ENCODE peak calls at places on chromosomes 1 and 21, in ten cellular contexts. One of them, this sample, is unnamed.

GRCh38 chr21:15506086-15506485 is 223.7 kb upstream of the USP25 start:
- DNase-seq in body of pancreas: no peak
- DNase-seq in GM04504: no peak
- DNase-seq in activated CD4-positive, alpha-beta T cell treated with anti-CD3 and anti-CD28 coated beads, Interleukin-2, amount 50 U/mL, for 48 hours: no peak
- DNase-seq in LoVo: no peak
- DNase-seq in mesenteric fat pad: no peak
- DNase-seq in stimulated activated CD8-positive, alpha-beta memory T cell treated with anti-CD3 and anti-CD28 coated beads, Interleukin-12 subunit alpha, Interleukin-12 subunit beta, amount 100 ng/mL, for 4 hours: no peak
- DNase-seq in NCI-H1436: no peak
- DNase-seq in activated gamma-delta T cell: no peak
- DNase-seq in NAMALWA: no peak
- DNase-seq in this sample: no peak

GRCh38 chr1:200118779-200119505 is 91.4 kb downstream of the NR5A2 start:
- DNase-seq in NCI-H1436: peak
- DNase-seq in mesenteric fat pad: no peak
- DNase-seq in activated gamma-delta T cell: no peak
- DNase-seq in GM04504: no peak
- DNase-seq in body of pancreas: no peak
- DNase-seq in stimulated activated CD8-positive, alpha-beta memory T cell treated with anti-CD3 and anti-CD28 coated beads, Interleukin-12 subunit alpha, Interleukin-12 subunit beta, amount 100 ng/mL, for 4 hours: no peak
- DNase-seq in activated CD4-positive, alpha-beta T cell treated with anti-CD3 and anti-CD28 coated beads, Interleukin-2, amount 50 U/mL, for 48 hours: no peak
- DNase-seq in LoVo: no peak
- DNase-seq in NAMALWA: no peak
- DNase-seq in this sample: no peak

GRCh38 chr1:109399326-109399957 is 1.7 kb upstream of the SORT1 start:
- DNase-seq in NAMALWA: peak
- DNase-seq in LoVo: peak
- DNase-seq in body of pancreas: no peak
- DNase-seq in NCI-H1436: peak
- DNase-seq in activated gamma-delta T cell: no peak
- DNase-seq in GM04504: peak
- DNase-seq in activated CD4-positive, alpha-beta T cell treated with anti-CD3 and anti-CD28 coated beads, Interleukin-2, amount 50 U/mL, for 48 hours: no peak
- DNase-seq in stimulated activated CD8-positive, alpha-beta memory T cell treated with anti-CD3 and anti-CD28 coated beads, Interleukin-12 subunit alpha, Interleukin-12 subunit beta, amount 100 ng/mL, for 4 hours: no peak
- DNase-seq in mesenteric fat pad: no peak
- DNase-seq in this sample: peak

GRCh38 chr1:244056602-244057001 is 5.5 kb downstream of the ZBTB18 start:
- DNase-seq in body of pancreas: no peak
- DNase-seq in activated gamma-delta T cell: no peak
- DNase-seq in stimulated activated CD8-positive, alpha-beta memory T cell treated with anti-CD3 and anti-CD28 coated beads, Interleukin-12 subunit alpha, Interleukin-12 subunit beta, amount 100 ng/mL, for 4 hours: no peak
- DNase-seq in LoVo: no peak
- DNase-seq in NCI-H1436: no peak
- DNase-seq in NAMALWA: no peak
- DNase-seq in GM04504: no peak
- DNase-seq in mesenteric fat pad: no peak
- DNase-seq in activated CD4-positive, alpha-beta T cell treated with anti-CD3 and anti-CD28 coated beads, Interleukin-2, amount 50 U/mL, for 48 hours: no peak
- DNase-seq in this sample: no peak

GRCh38 chr1:54365847-54366246 is 40.3 kb downstream of the SSBP3 start:
- DNase-seq in NCI-H1436: no peak
- DNase-seq in activated CD4-positive, alpha-beta T cell treated with anti-CD3 and anti-CD28 coated beads, Interleukin-2, amount 50 U/mL, for 48 hours: no peak
- DNase-seq in body of pancreas: no peak
- DNase-seq in mesenteric fat pad: no peak
- DNase-seq in stimulated activated CD8-positive, alpha-beta memory T cell treated with anti-CD3 and anti-CD28 coated beads, Interleukin-12 subunit alpha, Interleukin-12 subunit beta, amount 100 ng/mL, for 4 hours: no peak
- DNase-seq in activated gamma-delta T cell: no peak
- DNase-seq in NAMALWA: no peak
- DNase-seq in LoVo: no peak
- DNase-seq in GM04504: no peak
- DNase-seq in this sample: no peak

GRCh38 chr1:10738125-10738746 is 58.2 kb downstream of the CASZ1 start:
- DNase-seq in mesenteric fat pad: no peak
- DNase-seq in activated CD4-positive, alpha-beta T cell treated with anti-CD3 and anti-CD28 coated beads, Interleukin-2, amount 50 U/mL, for 48 hours: no peak
- DNase-seq in stimulated activated CD8-positive, alpha-beta memory T cell treated with anti-CD3 and anti-CD28 coated beads, Interleukin-12 subunit alpha, Interleukin-12 subunit beta, amount 100 ng/mL, for 4 hours: no peak
- DNase-seq in LoVo: no peak
- DNase-seq in body of pancreas: peak
- DNase-seq in NAMALWA: no peak
- DNase-seq in activated gamma-delta T cell: no peak
- DNase-seq in NCI-H1436: no peak
- DNase-seq in GM04504: no peak
- DNase-seq in this sample: no peak

GRCh38 chr1:207823531-207823879 is 71.7 kb downstream of the CD46 start:
- DNase-seq in GM04504: no peak
- DNase-seq in activated CD4-positive, alpha-beta T cell treated with anti-CD3 and anti-CD28 coated beads, Interleukin-2, amount 50 U/mL, for 48 hours: no peak
- DNase-seq in stimulated activated CD8-positive, alpha-beta memory T cell treated with anti-CD3 and anti-CD28 coated beads, Interleukin-12 subunit alpha, Interleukin-12 subunit beta, amount 100 ng/mL, for 4 hours: no peak
- DNase-seq in body of pancreas: no peak
- DNase-seq in mesenteric fat pad: no peak
- DNase-seq in NCI-H1436: no peak
- DNase-seq in activated gamma-delta T cell: no peak
- DNase-seq in LoVo: no peak
- DNase-seq in NAMALWA: no peak
- DNase-seq in this sample: no peak

GRCh38 chr1:1460540-1461130 is 10.9 kb upstream of the ATAD3B start:
- DNase-seq in NCI-H1436: no peak
- DNase-seq in stimulated activated CD8-positive, alpha-beta memory T cell treated with anti-CD3 and anti-CD28 coated beads, Interleukin-12 subunit alpha, Interleukin-12 subunit beta, amount 100 ng/mL, for 4 hours: no peak
- DNase-seq in body of pancreas: no peak
- DNase-seq in GM04504: no peak
- DNase-seq in activated gamma-delta T cell: no peak
- DNase-seq in mesenteric fat pad: no peak
- DNase-seq in NAMALWA: no peak
- DNase-seq in LoVo: no peak
- DNase-seq in activated CD4-positive, alpha-beta T cell treated with anti-CD3 and anti-CD28 coated beads, Interleukin-2, amount 50 U/mL, for 48 hours: no peak
- DNase-seq in this sample: no peak

GRCh38 chr1:186102559-186103148 is 272.4 kb downstream of the TPR start:
- DNase-seq in GM04504: peak
- DNase-seq in activated gamma-delta T cell: no peak
- DNase-seq in body of pancreas: no peak
- DNase-seq in NAMALWA: peak
- DNase-seq in activated CD4-positive, alpha-beta T cell treated with anti-CD3 and anti-CD28 coated beads, Interleukin-2, amount 50 U/mL, for 48 hours: no peak
- DNase-seq in stimulated activated CD8-positive, alpha-beta memory T cell treated with anti-CD3 and anti-CD28 coated beads, Interleukin-12 subunit alpha, Interleukin-12 subunit beta, amount 100 ng/mL, for 4 hours: no peak
- DNase-seq in mesenteric fat pad: no peak
- DNase-seq in NCI-H1436: no peak
- DNase-seq in LoVo: peak
- DNase-seq in this sample: peak

GRCh38 chr1:82464362-82464931 is 663.7 kb downstream of the ADGRL2 start:
- DNase-seq in activated CD4-positive, alpha-beta T cell treated with anti-CD3 and anti-CD28 coated beads, Interleukin-2, amount 50 U/mL, for 48 hours: no peak
- DNase-seq in LoVo: no peak
- DNase-seq in NAMALWA: no peak
- DNase-seq in GM04504: no peak
- DNase-seq in mesenteric fat pad: no peak
- DNase-seq in body of pancreas: peak
- DNase-seq in NCI-H1436: no peak
- DNase-seq in stimulated activated CD8-positive, alpha-beta memory T cell treated with anti-CD3 and anti-CD28 coated beads, Interleukin-12 subunit alpha, Interleukin-12 subunit beta, amount 100 ng/mL, for 4 hours: no peak
- DNase-seq in activated gamma-delta T cell: no peak
- DNase-seq in this sample: no peak

GRCh38 chr1:62707746-62708123 is 19.5 kb upstream of the DOCK7 start:
- DNase-seq in GM04504: no peak
- DNase-seq in stimulated activated CD8-positive, alpha-beta memory T cell treated with anti-CD3 and anti-CD28 coated beads, Interleukin-12 subunit alpha, Interleukin-12 subunit beta, amount 100 ng/mL, for 4 hours: no peak
- DNase-seq in NCI-H1436: no peak
- DNase-seq in activated CD4-positive, alpha-beta T cell treated with anti-CD3 and anti-CD28 coated beads, Interleukin-2, amount 50 U/mL, for 48 hours: no peak
- DNase-seq in LoVo: no peak
- DNase-seq in NAMALWA: no peak
- DNase-seq in mesenteric fat pad: no peak
- DNase-seq in activated gamma-delta T cell: no peak
- DNase-seq in body of pancreas: no peak
- DNase-seq in this sample: no peak

GRCh38 chr21:17911628-17912027 is 92.5 kb upstream of the C21orf91 start:
- DNase-seq in mesenteric fat pad: no peak
- DNase-seq in activated gamma-delta T cell: no peak
- DNase-seq in stimulated activated CD8-positive, alpha-beta memory T cell treated with anti-CD3 and anti-CD28 coated beads, Interleukin-12 subunit alpha, Interleukin-12 subunit beta, amount 100 ng/mL, for 4 hours: no peak
- DNase-seq in GM04504: peak
- DNase-seq in LoVo: peak
- DNase-seq in NAMALWA: no peak
- DNase-seq in activated CD4-positive, alpha-beta T cell treated with anti-CD3 and anti-CD28 coated beads, Interleukin-2, amount 50 U/mL, for 48 hours: no peak
- DNase-seq in body of pancreas: no peak
- DNase-seq in NCI-H1436: no peak
- DNase-seq in this sample: peak

GRCh38 chr1:30895382-30895941 is 13.1 kb downstream of the SDC3 start:
- DNase-seq in NAMALWA: no peak
- DNase-seq in activated CD4-positive, alpha-beta T cell treated with anti-CD3 and anti-CD28 coated beads, Interleukin-2, amount 50 U/mL, for 48 hours: no peak
- DNase-seq in body of pancreas: no peak
- DNase-seq in NCI-H1436: peak
- DNase-seq in LoVo: no peak
- DNase-seq in mesenteric fat pad: no peak
- DNase-seq in GM04504: no peak
- DNase-seq in stimulated activated CD8-positive, alpha-beta memory T cell treated with anti-CD3 and anti-CD28 coated beads, Interleukin-12 subunit alpha, Interleukin-12 subunit beta, amount 100 ng/mL, for 4 hours: no peak
- DNase-seq in activated gamma-delta T cell: no peak
- DNase-seq in this sample: no peak

GRCh38 chr1:11215018-11216005 is 26.2 kb downstream of the ANGPTL7 start:
- DNase-seq in mesenteric fat pad: no peak
- DNase-seq in NCI-H1436: no peak
- DNase-seq in activated gamma-delta T cell: no peak
- DNase-seq in body of pancreas: no peak
- DNase-seq in NAMALWA: no peak
- DNase-seq in activated CD4-positive, alpha-beta T cell treated with anti-CD3 and anti-CD28 coated beads, Interleukin-2, amount 50 U/mL, for 48 hours: no peak
- DNase-seq in stimulated activated CD8-positive, alpha-beta memory T cell treated with anti-CD3 and anti-CD28 coated beads, Interleukin-12 subunit alpha, Interleukin-12 subunit beta, amount 100 ng/mL, for 4 hours: no peak
- DNase-seq in GM04504: no peak
- DNase-seq in LoVo: no peak
- DNase-seq in this sample: no peak

GRCh38 chr1:98702976-98703375 is 41.5 kb downstream of the SNX7 start:
- DNase-seq in NCI-H1436: no peak
- DNase-seq in activated gamma-delta T cell: no peak
- DNase-seq in activated CD4-positive, alpha-beta T cell treated with anti-CD3 and anti-CD28 coated beads, Interleukin-2, amount 50 U/mL, for 48 hours: no peak
- DNase-seq in NAMALWA: no peak
- DNase-seq in body of pancreas: no peak
- DNase-seq in LoVo: no peak
- DNase-seq in GM04504: peak
- DNase-seq in mesenteric fat pad: no peak
- DNase-seq in stimulated activated CD8-positive, alpha-beta memory T cell treated with anti-CD3 and anti-CD28 coated beads, Interleukin-12 subunit alpha, Interleukin-12 subunit beta, amount 100 ng/mL, for 4 hours: no peak
- DNase-seq in this sample: peak

GRCh38 chr21:36282568-36283230 is 37.3 kb upstream of the MORC3 start:
- DNase-seq in NAMALWA: no peak
- DNase-seq in mesenteric fat pad: no peak
- DNase-seq in GM04504: no peak
- DNase-seq in activated CD4-positive, alpha-beta T cell treated with anti-CD3 and anti-CD28 coated beads, Interleukin-2, amount 50 U/mL, for 48 hours: no peak
- DNase-seq in NCI-H1436: no peak
- DNase-seq in stimulated activated CD8-positive, alpha-beta memory T cell treated with anti-CD3 and anti-CD28 coated beads, Interleukin-12 subunit alpha, Interleukin-12 subunit beta, amount 100 ng/mL, for 4 hours: no peak
- DNase-seq in body of pancreas: no peak
- DNase-seq in LoVo: no peak
- DNase-seq in activated gamma-delta T cell: no peak
- DNase-seq in this sample: peak

GRCh38 chr1:66705100-66705499 is 47.2 kb upstream of the DYNLT5 start:
- DNase-seq in NAMALWA: no peak
- DNase-seq in LoVo: no peak
- DNase-seq in activated gamma-delta T cell: no peak
- DNase-seq in stimulated activated CD8-positive, alpha-beta memory T cell treated with anti-CD3 and anti-CD28 coated beads, Interleukin-12 subunit alpha, Interleukin-12 subunit beta, amount 100 ng/mL, for 4 hours: no peak
- DNase-seq in activated CD4-positive, alpha-beta T cell treated with anti-CD3 and anti-CD28 coated beads, Interleukin-2, amount 50 U/mL, for 48 hours: no peak
- DNase-seq in mesenteric fat pad: no peak
- DNase-seq in NCI-H1436: no peak
- DNase-seq in GM04504: no peak
- DNase-seq in body of pancreas: no peak
- DNase-seq in this sample: no peak

GRCh38 chr1:160330119-160330518 is 12.9 kb downstream of the COPA start:
- DNase-seq in LoVo: no peak
- DNase-seq in NAMALWA: no peak
- DNase-seq in activated CD4-positive, alpha-beta T cell treated with anti-CD3 and anti-CD28 coated beads, Interleukin-2, amount 50 U/mL, for 48 hours: no peak
- DNase-seq in body of pancreas: no peak
- DNase-seq in activated gamma-delta T cell: no peak
- DNase-seq in mesenteric fat pad: no peak
- DNase-seq in GM04504: no peak
- DNase-seq in stimulated activated CD8-positive, alpha-beta memory T cell treated with anti-CD3 and anti-CD28 coated beads, Interleukin-12 subunit alpha, Interleukin-12 subunit beta, amount 100 ng/mL, for 4 hours: no peak
- DNase-seq in NCI-H1436: no peak
- DNase-seq in this sample: no peak

GRCh38 chr1:925532-926421 is 2.1 kb downstream of the SAMD11 start:
- DNase-seq in mesenteric fat pad: no peak
- DNase-seq in body of pancreas: no peak
- DNase-seq in activated CD4-positive, alpha-beta T cell treated with anti-CD3 and anti-CD28 coated beads, Interleukin-2, amount 50 U/mL, for 48 hours: no peak
- DNase-seq in LoVo: no peak
- DNase-seq in activated gamma-delta T cell: no peak
- DNase-seq in NCI-H1436: no peak
- DNase-seq in NAMALWA: no peak
- DNase-seq in GM04504: no peak
- DNase-seq in stimulated activated CD8-positive, alpha-beta memory T cell treated with anti-CD3 and anti-CD28 coated beads, Interleukin-12 subunit alpha, Interleukin-12 subunit beta, amount 100 ng/mL, for 4 hours: no peak
- DNase-seq in this sample: peak

GRCh38 chr1:26864610-26865480 is 1.9 kb downstream of the SFN start:
- DNase-seq in GM04504: peak
- DNase-seq in activated gamma-delta T cell: peak
- DNase-seq in NCI-H1436: peak
- DNase-seq in stimulated activated CD8-positive, alpha-beta memory T cell treated with anti-CD3 and anti-CD28 coated beads, Interleukin-12 subunit alpha, Interleukin-12 subunit beta, amount 100 ng/mL, for 4 hours: peak
- DNase-seq in NAMALWA: peak
- DNase-seq in activated CD4-positive, alpha-beta T cell treated with anti-CD3 and anti-CD28 coated beads, Interleukin-2, amount 50 U/mL, for 48 hours: peak
- DNase-seq in LoVo: peak
- DNase-seq in mesenteric fat pad: peak
- DNase-seq in body of pancreas: peak
- DNase-seq in this sample: peak

GRCh38 chr1:107183011-107183410 is 42.2 kb downstream of the NTNG1 start:
- DNase-seq in stimulated activated CD8-positive, alpha-beta memory T cell treated with anti-CD3 and anti-CD28 coated beads, Interleukin-12 subunit alpha, Interleukin-12 subunit beta, amount 100 ng/mL, for 4 hours: no peak
- DNase-seq in activated gamma-delta T cell: no peak
- DNase-seq in NCI-H1436: no peak
- DNase-seq in LoVo: no peak
- DNase-seq in activated CD4-positive, alpha-beta T cell treated with anti-CD3 and anti-CD28 coated beads, Interleukin-2, amount 50 U/mL, for 48 hours: no peak
- DNase-seq in mesenteric fat pad: no peak
- DNase-seq in GM04504: no peak
- DNase-seq in NAMALWA: no peak
- DNase-seq in body of pancreas: no peak
- DNase-seq in this sample: peak

GRCh38 chr1:70487910-70488665 is 77.0 kb downstream of the CTH start:
- DNase-seq in activated CD4-positive, alpha-beta T cell treated with anti-CD3 and anti-CD28 coated beads, Interleukin-2, amount 50 U/mL, for 48 hours: no peak
- DNase-seq in mesenteric fat pad: no peak
- DNase-seq in NCI-H1436: peak
- DNase-seq in NAMALWA: peak
- DNase-seq in activated gamma-delta T cell: no peak
- DNase-seq in LoVo: peak
- DNase-seq in stimulated activated CD8-positive, alpha-beta memory T cell treated with anti-CD3 and anti-CD28 coated beads, Interleukin-12 subunit alpha, Interleukin-12 subunit beta, amount 100 ng/mL, for 4 hours: no peak
- DNase-seq in GM04504: no peak
- DNase-seq in body of pancreas: peak
- DNase-seq in this sample: peak

GRCh38 chr1:20666804-20667203 is 5.6 kb upstream of the DDOST start:
- DNase-seq in activated CD4-positive, alpha-beta T cell treated with anti-CD3 and anti-CD28 coated beads, Interleukin-2, amount 50 U/mL, for 48 hours: no peak
- DNase-seq in NCI-H1436: no peak
- DNase-seq in NAMALWA: peak
- DNase-seq in body of pancreas: no peak
- DNase-seq in mesenteric fat pad: no peak
- DNase-seq in LoVo: no peak
- DNase-seq in GM04504: no peak
- DNase-seq in stimulated activated CD8-positive, alpha-beta memory T cell treated with anti-CD3 and anti-CD28 coated beads, Interleukin-12 subunit alpha, Interleukin-12 subunit beta, amount 100 ng/mL, for 4 hours: no peak
- DNase-seq in activated gamma-delta T cell: no peak
- DNase-seq in this sample: peak

GRCh38 chr1:2927995-2928732 is 93.1 kb upstream of the ACTRT2 start:
- DNase-seq in activated CD4-positive, alpha-beta T cell treated with anti-CD3 and anti-CD28 coated beads, Interleukin-2, amount 50 U/mL, for 48 hours: no peak
- DNase-seq in mesenteric fat pad: no peak
- DNase-seq in GM04504: no peak
- DNase-seq in NAMALWA: no peak
- DNase-seq in LoVo: no peak
- DNase-seq in stimulated activated CD8-positive, alpha-beta memory T cell treated with anti-CD3 and anti-CD28 coated beads, Interleukin-12 subunit alpha, Interleukin-12 subunit beta, amount 100 ng/mL, for 4 hours: no peak
- DNase-seq in activated gamma-delta T cell: no peak
- DNase-seq in NCI-H1436: no peak
- DNase-seq in body of pancreas: no peak
- DNase-seq in this sample: no peak